ENCODE peak calls at places on chromosome 6, in five cellular contexts. N, F, I, Z and Y are unnamed samples.

GRCh38 chr6:111427341-111428116 is 55.5 kb downstream of the REV3L start:
- DNase-seq in N (no peak), F (peak), I (peak), Z (no peak), Y (no peak)

GRCh38 chr6:44080561-44081521 is 46.4 kb downstream of the MRPL14 start:
- DNase-seq in N (no peak), F (no peak), I (no peak), Z (no peak), Y (no peak)

GRCh38 chr6:65935412-65935811 is 228.4 kb upstream of the EYS start:
- DNase-seq in N (no peak), F (no peak), I (no peak), Z (no peak), Y (no peak)

GRCh38 chr6:151374024-151374423 is 17.3 kb downstream of the ZBTB2 start:
- DNase-seq in N (peak), F (no peak), I (peak), Z (no peak), Y (no peak)

GRCh38 chr6:90463359-90463758 is 123.5 kb downstream of the MAP3K7 start:
- DNase-seq in N (no peak), F (no peak), I (no peak), Z (no peak), Y (no peak)

GRCh38 chr6:111283707-111284106 is 196.4 kb downstream of the SLC16A10 start:
- DNase-seq in N (no peak), F (no peak), I (no peak), Z (no peak), Y (no peak)

GRCh38 chr6:144307880-144308279 is 22.7 kb downstream of the UTRN start:
- DNase-seq in N (peak), F (no peak), I (no peak), Z (no peak), Y (no peak)

GRCh38 chr6:11233936-11234573 is 1.6 kb upstream of the NEDD9 start:
- DNase-seq in N (no peak), F (no peak), I (no peak), Z (no peak), Y (no peak)

GRCh38 chr6:88134575-88134974 is 31.6 kb downstream of the CNR1 start:
- DNase-seq in N (no peak), F (no peak), I (no peak), Z (no peak), Y (no peak)

GRCh38 chr6:6688951-6689350 is 100.4 kb downstream of the LY86 start:
- DNase-seq in N (no peak), F (no peak), I (no peak), Z (no peak), Y (no peak)

GRCh38 chr6:168851460-168852103 is 402.1 kb downstream of the THBS2 start:
- DNase-seq in N (no peak), F (no peak), I (no peak), Z (no peak), Y (no peak)

GRCh38 chr6:43851204-43851855 is 81.3 kb downstream of the VEGFA start:
- DNase-seq in N (peak), F (no peak), I (no peak), Z (no peak), Y (no peak)

GRCh38 chr6:125699591-125699990 is 49.8 kb upstream of the HEY2 start:
- DNase-seq in N (no peak), F (no peak), I (no peak), Z (no peak), Y (no peak)

GRCh38 chr6:84455630-84456029 is 228.2 kb upstream of the CEP162 start:
- DNase-seq in N (no peak), F (no peak), I (no peak), Z (no peak), Y (no peak)

GRCh38 chr6:15911753-15912504 is 217.0 kb upstream of the MYLIP start:
- DNase-seq in N (peak), F (no peak), I (no peak), Z (no peak), Y (no peak)

GRCh38 chr6:130381459-130382380 is 15.9 kb downstream of the TMEM200A start:
- DNase-seq in N (no peak), F (no peak), I (no peak), Z (no peak), Y (no peak)

DNA sequence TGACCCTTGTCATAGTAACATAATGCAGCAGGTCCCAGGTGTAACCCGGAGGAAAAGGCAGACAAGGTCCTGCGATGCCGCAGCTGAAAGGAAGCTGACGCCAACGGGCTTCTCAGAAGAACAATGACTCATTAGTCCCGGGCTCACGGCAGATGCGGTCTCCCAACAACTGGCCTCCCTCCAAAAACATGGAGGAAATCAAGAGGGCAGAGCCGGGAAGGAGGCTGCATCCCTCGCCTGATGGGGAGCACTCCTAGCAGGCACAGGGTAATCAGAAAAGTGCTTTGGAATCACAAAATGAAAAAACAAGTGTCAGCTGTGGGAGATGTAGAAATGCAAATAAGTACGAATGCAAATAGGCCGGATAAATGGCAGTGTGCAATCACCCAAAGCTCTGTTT is 165.2 kb upstream of the AGPAT4 start:
- DNase-seq in N (no peak), F (no peak), I (no peak), Z (no peak), Y (no peak)
- TF ChIP-seq POLR2AphosphoS5 in N (no peak), F (no peak), I (no peak), Z (no peak), Y (no peak)

DNA sequence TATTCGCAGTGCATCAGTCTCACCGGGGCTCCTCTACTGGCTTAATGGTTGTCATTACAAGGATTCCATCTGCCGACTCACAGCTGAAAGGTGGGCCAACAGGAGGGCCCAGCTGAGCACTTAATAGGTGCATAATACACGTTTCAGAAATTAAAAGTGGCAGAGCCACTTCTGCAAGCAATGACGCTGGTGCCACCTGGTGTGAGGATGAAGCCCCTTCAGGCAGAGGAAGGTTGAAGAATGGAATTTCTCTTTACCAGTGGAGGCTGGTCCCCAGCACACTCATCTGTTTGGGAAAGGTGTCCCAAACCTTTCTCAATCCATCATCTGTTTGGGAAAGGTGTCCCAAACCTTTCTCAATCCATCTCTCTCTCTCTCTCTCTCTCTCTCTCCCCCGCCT is 8.2 kb upstream of the STMND1 start:
- DNase-seq in N (peak), F (no peak), I (no peak), Z (no peak), Y (no peak)
- TF ChIP-seq CTCF in N (peak), F (no peak), I (no peak), Z (no peak), Y (no peak)

GRCh38 chr6:94454231-94454630 is 1034.9 kb upstream of the EPHA7 start:
- DNase-seq in N (no peak), F (no peak), I (no peak), Z (no peak), Y (no peak)
- TF ChIP-seq POLR2AphosphoS5 in N (no peak), F (no peak), I (no peak), Z (no peak), Y (no peak)

GRCh38 chr6:8743146-8743745 is 307.9 kb upstream of the SLC35B3 start:
- DNase-seq in N (no peak), F (no peak), I (no peak), Z (no peak), Y (no peak)
- TF ChIP-seq CTCF in N (no peak), F (peak), I (peak), Z (no peak), Y (no peak)

GRCh38 chr6:132919028-132919427 is 104.7 kb downstream of the RPS12 start:
- DNase-seq in N (peak), F (no peak), I (no peak), Z (no peak), Y (no peak)

DNA sequence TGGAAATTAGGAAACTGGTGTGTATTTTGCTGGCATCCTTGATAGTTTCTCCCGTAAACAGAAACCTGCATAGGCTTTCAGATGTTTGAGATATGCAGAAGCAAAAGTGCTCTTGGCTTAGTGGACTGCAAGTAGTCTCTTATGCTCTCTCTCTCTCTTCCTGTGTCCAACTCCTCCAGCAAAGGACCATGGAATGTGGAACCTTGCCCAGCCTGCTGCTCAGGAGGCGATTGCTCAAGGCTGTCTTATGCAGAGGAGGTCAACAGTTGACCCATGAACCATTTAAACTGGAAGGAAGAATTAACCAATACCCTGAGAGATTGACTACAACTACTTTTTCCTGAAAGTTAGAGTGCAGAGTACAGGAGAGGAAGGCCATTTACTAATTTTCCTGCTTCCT is 105.1 kb downstream of the RPS12 start:
- DNase-seq in N (peak), F (no peak), I (no peak), Z (no peak), Y (peak)
- TF ChIP-seq POLR2AphosphoS5 in N (no peak), F (no peak), I (no peak), Z (no peak), Y (no peak)

GRCh38 chr6:139895205-139895793 is 520.9 kb upstream of the CITED2 start:
- DNase-seq in N (no peak), F (no peak), I (no peak), Z (no peak), Y (no peak)
- TF ChIP-seq CTCF in N (peak), F (no peak), I (no peak), Z (no peak), Y (no peak)

GRCh38 chr6:3733321-3733925 is 18.1 kb downstream of the PXDC1 start:
- DNase-seq in N (no peak), F (no peak), I (no peak), Z (no peak), Y (no peak)

GRCh38 chr6:3731700-3732099 is 19.8 kb downstream of the PXDC1 start:
- DNase-seq in N (no peak), F (no peak), I (no peak), Z (no peak), Y (no peak)

GRCh38 chr6:3735029-3735605 is 16.4 kb downstream of the PXDC1 start:
- DNase-seq in N (no peak), F (no peak), I (no peak), Z (no peak), Y (no peak)

GRCh38 chr6:3734023-3734422 is 17.5 kb downstream of the PXDC1 start:
- DNase-seq in N (no peak), F (no peak), I (no peak), Z (no peak), Y (no peak)

DNA sequence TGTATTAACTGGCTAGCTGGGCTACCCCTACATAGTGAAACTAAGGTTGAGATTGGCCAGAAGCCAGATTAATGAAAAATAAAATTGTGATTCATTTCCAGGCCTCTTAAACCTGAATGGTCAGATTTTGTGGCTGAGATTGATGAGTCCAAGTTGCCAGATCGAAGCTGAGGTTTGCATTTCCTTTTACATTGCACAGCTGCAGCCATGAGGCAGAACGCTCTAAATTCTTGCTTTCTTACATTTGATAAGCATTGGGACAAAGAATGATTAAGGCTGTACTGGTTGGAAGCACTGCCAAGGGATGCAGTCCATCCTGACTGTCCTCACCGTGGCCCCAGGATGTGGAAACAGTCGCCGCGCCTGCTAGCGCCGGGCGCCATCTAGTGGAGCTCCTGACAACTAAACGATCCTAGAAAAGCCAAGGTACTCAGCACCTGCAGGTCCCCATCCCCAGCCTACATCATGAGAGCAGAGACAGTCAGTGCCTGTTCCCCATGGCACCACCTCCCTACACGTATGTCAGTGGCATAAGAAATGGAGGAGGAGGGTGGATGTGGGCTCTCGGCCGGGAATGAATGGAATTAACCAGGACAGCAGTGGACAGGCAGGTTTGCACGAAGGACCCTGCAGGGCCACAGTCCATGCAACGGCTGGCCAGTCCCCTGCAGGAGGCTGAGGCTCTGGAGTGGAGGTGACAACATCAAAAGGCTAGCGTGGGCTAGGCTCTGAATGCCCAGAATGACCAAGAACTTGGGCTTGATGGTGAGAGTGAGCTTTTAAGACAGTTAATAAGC is 19.0 kb downstream of the PXDC1 start:
- DNase-seq in N (peak), F (no peak), I (no peak), Z (no peak), Y (peak)
- TF ChIP-seq POLR2AphosphoS5 in N (no peak), F (no peak), I (no peak), Z (no peak), Y (no peak)